ENCODE peak calls at places on chromosome 14, in five cellular contexts. One of them, this sample, is unnamed.
A peak's percentile ranks its signal among the peaks of the same experiment; 100 is the strongest.

GRCh38 chr14:99123208-99123870 is 148.7 kb downstream of the BCL11B start:
- DNase-seq in activated CD4-positive, alpha-beta T cell treated with anti-CD3 and anti-CD28 coated beads, Interleukin-2, amount 50 U/mL, for 1 hour: no peak
- DNase-seq in neural crest cell: no peak
- DNase-seq in WTC11: no peak
- DNase-seq in uterus: no peak
- DNase-seq in this sample: no peak

GRCh38 chr14:81868172-81868571 is 334.5 kb upstream of the SEL1L start:
- DNase-seq in neural crest cell: no peak
- DNase-seq in uterus: no peak
- DNase-seq in WTC11: peak; percentile 28
- DNase-seq in activated CD4-positive, alpha-beta T cell treated with anti-CD3 and anti-CD28 coated beads, Interleukin-2, amount 50 U/mL, for 1 hour: no peak
- DNase-seq in this sample: no peak

GRCh38 chr14:97066068-97066899 is 269.1 kb downstream of the VRK1 start:
- DNase-seq in neural crest cell: no peak
- DNase-seq in WTC11: no peak
- DNase-seq in uterus: no peak
- DNase-seq in activated CD4-positive, alpha-beta T cell treated with anti-CD3 and anti-CD28 coated beads, Interleukin-2, amount 50 U/mL, for 1 hour: no peak
- DNase-seq in this sample: no peak

GRCh38 chr14:64723691-64724577 is 19.7 kb downstream of the PLEKHG3 start:
- DNase-seq in neural crest cell: no peak
- DNase-seq in WTC11: no peak
- DNase-seq in activated CD4-positive, alpha-beta T cell treated with anti-CD3 and anti-CD28 coated beads, Interleukin-2, amount 50 U/mL, for 1 hour: no peak
- DNase-seq in uterus: no peak
- DNase-seq in this sample: peak; percentile 69

GRCh38 chr14:86221755-86222154 is 691.8 kb downstream of the FLRT2 start:
- DNase-seq in uterus: no peak
- DNase-seq in neural crest cell: no peak
- DNase-seq in activated CD4-positive, alpha-beta T cell treated with anti-CD3 and anti-CD28 coated beads, Interleukin-2, amount 50 U/mL, for 1 hour: no peak
- DNase-seq in WTC11: no peak
- DNase-seq in this sample: no peak

GRCh38 chr14:54814076-54814475 is 88.5 kb downstream of the GCH1 start:
- DNase-seq in uterus: no peak
- DNase-seq in WTC11: peak; percentile 72
- DNase-seq in neural crest cell: no peak
- DNase-seq in activated CD4-positive, alpha-beta T cell treated with anti-CD3 and anti-CD28 coated beads, Interleukin-2, amount 50 U/mL, for 1 hour: no peak
- DNase-seq in this sample: no peak

GRCh38 chr14:36835145-36835544 is 173.5 kb downstream of the PAX9 start:
- DNase-seq in activated CD4-positive, alpha-beta T cell treated with anti-CD3 and anti-CD28 coated beads, Interleukin-2, amount 50 U/mL, for 1 hour: no peak
- DNase-seq in WTC11: no peak
- DNase-seq in neural crest cell: no peak
- DNase-seq in uterus: no peak
- DNase-seq in this sample: no peak

GRCh38 chr14:58239259-58240210 is 5.1 kb upstream of the PSMA3 start:
- DNase-seq in WTC11: peak; percentile 57
- DNase-seq in activated CD4-positive, alpha-beta T cell treated with anti-CD3 and anti-CD28 coated beads, Interleukin-2, amount 50 U/mL, for 1 hour: peak; percentile 79
- DNase-seq in uterus: peak; percentile 74
- DNase-seq in neural crest cell: peak; percentile 79
- DNase-seq in this sample: peak; percentile 82

GRCh38 chr14:87896393-87897380 is 96.3 kb downstream of the GALC start:
- DNase-seq in uterus: no peak
- DNase-seq in WTC11: no peak
- DNase-seq in neural crest cell: no peak
- DNase-seq in activated CD4-positive, alpha-beta T cell treated with anti-CD3 and anti-CD28 coated beads, Interleukin-2, amount 50 U/mL, for 1 hour: no peak
- DNase-seq in this sample: peak; percentile 81

GRCh38 chr14:60514378-60515243 is 5.7 kb downstream of the SIX6 start:
- DNase-seq in uterus: no peak
- DNase-seq in neural crest cell: peak; percentile 85
- DNase-seq in WTC11: peak; percentile 81
- DNase-seq in activated CD4-positive, alpha-beta T cell treated with anti-CD3 and anti-CD28 coated beads, Interleukin-2, amount 50 U/mL, for 1 hour: no peak
- DNase-seq in this sample: no peak

GRCh38 chr14:88045705-88046104 is 40.8 kb downstream of the GPR65 start:
- DNase-seq in activated CD4-positive, alpha-beta T cell treated with anti-CD3 and anti-CD28 coated beads, Interleukin-2, amount 50 U/mL, for 1 hour: no peak
- DNase-seq in neural crest cell: no peak
- DNase-seq in uterus: no peak
- DNase-seq in WTC11: no peak
- DNase-seq in this sample: peak; percentile 68

GRCh38 chr14:35234007-35234406 is 58.2 kb upstream of the PSMA6 start:
- DNase-seq in activated CD4-positive, alpha-beta T cell treated with anti-CD3 and anti-CD28 coated beads, Interleukin-2, amount 50 U/mL, for 1 hour: no peak
- DNase-seq in WTC11: no peak
- DNase-seq in uterus: no peak
- DNase-seq in neural crest cell: no peak
- DNase-seq in this sample: no peak

GRCh38 chr14:90091393-90091792 is 29.6 kb downstream of the KCNK13 start:
- DNase-seq in uterus: no peak
- DNase-seq in neural crest cell: no peak
- DNase-seq in activated CD4-positive, alpha-beta T cell treated with anti-CD3 and anti-CD28 coated beads, Interleukin-2, amount 50 U/mL, for 1 hour: no peak
- DNase-seq in WTC11: no peak
- DNase-seq in this sample: no peak